ENCODE peak calls at places on chromosomes 4 and X, in six cellular contexts. W is gastroesophageal sphincter; V is activated CD8-positive, alpha-beta T cell treated with anti-CD3 and anti-CD28 coated beads, Interleukin-2, amount 10 ng/mL, durations not matched to agents 7 days and 5 days; H is upper lobe of left lung; D is foreskin keratinocyte; M is heart left ventricle. J is an unnamed sample.

GRCh38 chrX:109840585-109840984 is 107.5 kb upstream of the ACSL4 start:
- ATAC-seq in H (peak), M (peak), V (no peak), D (peak), W (peak), J (peak)

GRCh38 chrX:7261672-7262332 is 113.8 kb upstream of the PUDP start:
- ATAC-seq in M (no peak), H (no peak), W (no peak), D (no peak), V (no peak), J (no peak)

GRCh38 chrX:49247916-49248811 is 12.9 kb downstream of the CCDC22 start:
- ATAC-seq in D (no peak), H (no peak), W (no peak), M (no peak), V (no peak), J (peak)

GRCh38 chr4:159983080-159983479 is 880.2 kb downstream of the RAPGEF2 start:
- ATAC-seq in W (no peak), D (peak), V (no peak), H (no peak), M (no peak), J (no peak)

GRCh38 chr4:25088342-25088952 is 57.7 kb upstream of the LGI2 start:
- ATAC-seq in V (no peak), W (no peak), D (peak), M (peak), H (no peak), J (no peak)

GRCh38 chrX:111164728-111165127 is 68.7 kb downstream of the PAK3 start:
- ATAC-seq in D (no peak), V (no peak), H (no peak), W (no peak), M (no peak), J (no peak)

GRCh38 chrX:82973641-82974040 is 534.4 kb upstream of the POU3F4 start:
- ATAC-seq in H (no peak), D (no peak), V (no peak), W (no peak), M (no peak), J (no peak)

GRCh38 chrX:107769581-107770317 is 5.8 kb downstream of the TSC22D3 start:
- ATAC-seq in V (no peak), M (no peak), H (no peak), W (no peak), D (no peak), J (no peak)

GRCh38 chr4:19686456-19686855 is 565.2 kb upstream of the SLIT2 start:
- ATAC-seq in W (no peak), D (no peak), M (no peak), V (no peak), H (no peak), J (no peak)

GRCh38 chr4:140052050-140052449 is 101.9 kb downstream of the MAML3 start:
- ATAC-seq in D (no peak), V (no peak), W (no peak), H (peak), M (no peak), J (no peak)

GRCh38 chrX:107154787-107155620 is 36.4 kb upstream of the RBM41 start:
- ATAC-seq in M (no peak), H (no peak), W (no peak), D (peak), V (no peak), J (peak)

GRCh38 chr4:150769235-150769634 is 187.3 kb downstream of the MAB21L2 start:
- ATAC-seq in M (peak), D (peak), W (no peak), H (peak), V (no peak), J (peak)

GRCh38 chr4:39846135-39846534 is 131.6 kb downstream of the PDS5A start:
- ATAC-seq in H (no peak), W (no peak), V (no peak), M (no peak), D (no peak), J (no peak)

GRCh38 chr4:104494822-104495559 is at the start of gene CXXC4:
- ATAC-seq in H (peak), V (peak), M (peak), W (peak), D (peak), J (peak)

GRCh38 chr4:33974270-33974669 is 2270.0 kb downstream of the ARAP2 start:
- ATAC-seq in V (no peak), W (no peak), H (no peak), D (no peak), M (no peak), J (no peak)

GRCh38 chr4:78937837-78938236 is 1.4 kb downstream of the PAQR3 start:
- ATAC-seq in M (no peak), V (no peak), H (peak), W (no peak), D (no peak), J (no peak)

GRCh38 chrX:100647739-100648138 is 3.7 kb downstream of the SRPX2 start:
- ATAC-seq in V (no peak), W (no peak), D (no peak), M (no peak), H (no peak), J (no peak)

GRCh38 chr4:95265814-95266740 is 282.7 kb downstream of the UNC5C start:
- ATAC-seq in W (peak), H (no peak), V (no peak), D (no peak), M (peak), J (no peak)

GRCh38 chrX:135931644-135932487 is 38.4 kb downstream of the SAGE1 start:
- ATAC-seq in V (peak), H (peak), M (peak), D (peak), W (no peak), J (peak)

GRCh38 chr4:110231869-110232268 is 33.5 kb upstream of the ELOVL6 start:
- ATAC-seq in V (no peak), H (no peak), D (peak), W (no peak), M (no peak), J (no peak)

GRCh38 chr4:82865592-82865991 is 25.4 kb downstream of the SEC31A start:
- ATAC-seq in D (peak), W (peak), H (peak), M (peak), V (peak), J (peak)

GRCh38 chrX:110847334-110847733 is 51.7 kb upstream of the CHRDL1 start:
- ATAC-seq in H (peak), M (peak), W (peak), V (peak), D (peak), J (peak)